ENCODE peak calls at places on chromosome 1, in ten cellular contexts. J is H7; D is keratinocyte; N is tibial nerve; B is left ventricle myocardium inferior; S is OCI-LY7; E is tibial artery; R is CD8-positive, alpha-beta T cell; C is ovary; Y is mesenchymal stem cell. Q is an unnamed sample.

GRCh38 chr1:15992187-15992553 is 11.9 kb upstream of the SRARP start:
- DNase-seq in J (no peak), D (no peak), N (no peak), B (no peak), S (no peak), E (no peak), R (no peak), C (no peak), Y (no peak), Q (no peak)

GRCh38 chr1:213474054-213474453 is 423.0 kb downstream of the RPS6KC1 start:
- DNase-seq in J (no peak), D (no peak), N (no peak), B (peak; percentile 70), S (no peak), E (no peak), R (no peak), C (no peak), Y (no peak), Q (no peak)

GRCh38 chr1:247385283-247385682 is 30.7 kb upstream of the NLRP3 start:
- DNase-seq in J (no peak), D (no peak), N (no peak), B (no peak), S (no peak), E (no peak), R (no peak), C (no peak), Y (no peak), Q (no peak)

GRCh38 chr1:167120899-167121298 is 27.0 kb downstream of the STYXL2 start:
- DNase-seq in J (no peak), D (no peak), N (no peak), B (no peak), S (no peak), E (no peak), R (no peak), C (no peak), Y (no peak), Q (peak; percentile 54)

GRCh38 chr1:224212618-224213037 is 29.6 kb downstream of the DEGS1 start:
- DNase-seq in J (no peak), D (peak; percentile 87), N (no peak), B (no peak), S (no peak), E (no peak), R (no peak), C (no peak), Y (no peak), Q (no peak)

GRCh38 chr1:32647308-32648134 is 2.8 kb downstream of the ZBTB8OS start:
- DNase-seq in J (no peak), D (no peak), N (no peak), B (no peak), S (peak; percentile 60), E (no peak), R (no peak), C (no peak), Y (no peak), Q (no peak)

GRCh38 chr1:183243190-183244065 is 57.4 kb downstream of the LAMC2 start:
- DNase-seq in J (no peak), D (no peak), N (peak; percentile 82), B (peak; percentile 74), S (no peak), E (peak; percentile 76), R (no peak), C (no peak), Y (peak; percentile 56), Q (peak; percentile 54)

GRCh38 chr1:17204546-17205440 is at the start of gene PADI1:
- DNase-seq in J (no peak), D (no peak), N (no peak), B (no peak), S (no peak), E (no peak), R (no peak), C (no peak), Y (no peak), Q (peak; percentile 17)

GRCh38 chr1:22825790-22826189 is 115.2 kb downstream of the EPHB2 start:
- DNase-seq in J (no peak), D (no peak), N (no peak), B (no peak), S (no peak), E (no peak), R (no peak), C (no peak), Y (peak; percentile 33), Q (no peak)

GRCh38 chr1:22582670-22583635 is 19.7 kb downstream of the EPHA8 start:
- DNase-seq in J (no peak), D (no peak), N (no peak), B (peak; percentile 39), S (no peak), E (no peak), R (no peak), C (no peak), Y (no peak), Q (no peak)

GRCh38 chr1:33374336-33375105 is 53.6 kb upstream of the A3GALT2 start:
- DNase-seq in J (no peak), D (no peak), N (no peak), B (no peak), S (no peak), E (no peak), R (no peak), C (no peak), Y (peak; percentile 80), Q (no peak)

GRCh38 chr1:84946631-84947030 is 50.3 kb downstream of the MCOLN2 start:
- DNase-seq in J (no peak), D (no peak), N (no peak), B (no peak), S (no peak), E (no peak), R (no peak), C (no peak), Y (peak; percentile 62), Q (no peak)

GRCh38 chr1:178267646-178268094 is 173.8 kb downstream of the RASAL2 start:
- DNase-seq in J (no peak), D (no peak), N (no peak), B (no peak), S (no peak), E (no peak), R (no peak), C (no peak), Y (no peak), Q (no peak)

GRCh38 chr1:11071463-11072215 is 11.8 kb upstream of the SRM start:
- DNase-seq in J (no peak), D (no peak), N (no peak), B (no peak), S (no peak), E (no peak), R (no peak), C (no peak), Y (no peak), Q (no peak)

GRCh38 chr1:54300395-54300794 is 100.4 kb downstream of the MRPL37 start:
- DNase-seq in J (no peak), D (no peak), N (no peak), B (no peak), S (no peak), E (no peak), R (no peak), C (no peak), Y (no peak), Q (no peak)

DNA sequence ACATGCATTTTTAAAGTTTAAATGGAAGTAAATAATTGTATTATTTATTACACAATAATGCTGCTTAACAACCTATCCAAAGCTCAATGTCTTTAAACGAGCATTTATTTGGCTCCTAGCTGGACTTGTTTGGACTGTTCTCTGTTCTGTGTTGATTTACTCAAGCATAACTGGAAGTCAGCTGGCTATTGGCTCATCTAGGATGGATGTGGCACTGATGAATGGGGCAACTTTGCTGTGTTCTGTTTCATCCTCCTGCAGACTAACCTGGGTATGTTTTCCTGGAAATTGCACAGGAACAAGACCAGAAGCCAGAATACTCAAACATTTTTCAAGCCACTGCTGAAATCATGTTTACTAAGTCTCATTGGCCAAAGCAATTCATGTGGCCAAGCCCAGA is 70.8 kb upstream of the HSD17B7 start:
- DNase-seq in J (no peak), D (no peak), N (no peak), B (no peak), S (no peak), E (no peak), R (no peak), C (no peak), Y (no peak), Q (no peak)
- H3K36me3 ChIP-seq in J (no peaks in the 10 kb centered on the region), D (no peaks in the 10 kb centered on the region), N (no peaks in the 10 kb centered on the region), B (peaks cover 3% of the 10 kb centered on the region), S (no peaks in the 10 kb centered on the region), E (no peaks in the 10 kb centered on the region), R (no peaks in the 10 kb centered on the region), C (no peaks in the 10 kb centered on the region), Y (peaks cover 75% of the 10 kb centered on the region), Q (no peaks in the 10 kb centered on the region)

GRCh38 chr1:150622219-150622975 is 7.0 kb downstream of the ENSA start:
- DNase-seq in J (peak; percentile 75), D (no peak), N (no peak), B (peak; percentile 59), S (no peak), E (peak; percentile 58), R (no peak), C (peak; percentile 58), Y (no peak), Q (no peak)

GRCh38 chr1:150619576-150620509 is 9.6 kb downstream of the ENSA start:
- DNase-seq in J (peak; percentile 36), D (no peak), N (no peak), B (no peak), S (peak; percentile 50), E (no peak), R (no peak), C (no peak), Y (peak; percentile 79), Q (peak; percentile 42)

GRCh38 chr1:150620919-150621318 is 8.5 kb downstream of the ENSA start:
- DNase-seq in J (no peak), D (no peak), N (no peak), B (no peak), S (no peak), E (no peak), R (no peak), C (no peak), Y (no peak), Q (no peak)

GRCh38 chr1:150626150-150626549 is 3.3 kb downstream of the ENSA start:
- DNase-seq in J (no peak), D (no peak), N (no peak), B (no peak), S (no peak), E (no peak), R (no peak), C (no peak), Y (no peak), Q (no peak)

GRCh38 chr1:150621497-150622113 is 7.8 kb downstream of the ENSA start:
- DNase-seq in J (peak; percentile 67), D (no peak), N (peak; percentile 62), B (no peak), S (peak; percentile 72), E (peak; percentile 70), R (peak; percentile 23), C (peak; percentile 32), Y (peak; percentile 74), Q (peak; percentile 47)
- H3K36me3 ChIP-seq in J (peaks cover 51% of the 10 kb centered on the region), D (peaks cover 15% of the 10 kb centered on the region), N (peaks cover 54% of the 10 kb centered on the region), B (peaks cover 69% of the 10 kb centered on the region), S (peaks cover 89% of the 10 kb centered on the region), E (peaks cover 31% of the 10 kb centered on the region), R (peaks cover 33% of the 10 kb centered on the region), C (no peaks in the 10 kb centered on the region), Y (peaks cover 68% of the 10 kb centered on the region), Q (peaks cover 7% of the 10 kb centered on the region)

GRCh38 chr1:229637746-229638145 is 11.7 kb downstream of the URB2 start:
- DNase-seq in J (no peak), D (no peak), N (no peak), B (no peak), S (no peak), E (no peak), R (no peak), C (no peak), Y (no peak), Q (no peak)
- H3K36me3 ChIP-seq in J (peaks cover 27% of the 10 kb centered on the region), D (peaks cover 32% of the 10 kb centered on the region), N (peaks cover 72% of the 10 kb centered on the region), B (peaks cover 51% of the 10 kb centered on the region), S (peaks cover 97% of the 10 kb centered on the region), E (peaks cover 32% of the 10 kb centered on the region), R (peaks cover 13% of the 10 kb centered on the region), C (no peaks in the 10 kb centered on the region), Y (peaks cover 55% of the 10 kb centered on the region), Q (no peaks in the 10 kb centered on the region)

GRCh38 chr1:202005958-202006357 is 4.4 kb upstream of the ELF3 start:
- DNase-seq in J (peak; percentile 69), D (no peak), N (no peak), B (no peak), S (no peak), E (no peak), R (no peak), C (no peak), Y (peak; percentile 45), Q (no peak)
- H3K36me3 ChIP-seq in J (peaks cover 33% of the 10 kb centered on the region), D (peaks cover 24% of the 10 kb centered on the region), N (peaks cover 75% of the 10 kb centered on the region), B (peaks cover 65% of the 10 kb centered on the region), S (no peaks in the 10 kb centered on the region), E (peaks cover 37% of the 10 kb centered on the region), R (peaks cover 23% of the 10 kb centered on the region), C (no peaks in the 10 kb centered on the region), Y (peaks cover 59% of the 10 kb centered on the region), Q (peaks cover 14% of the 10 kb centered on the region)

Q was measured in mucosa of descending colon.